ENCODE peak calls at places on chromosomes 12 and 14, in seven cellular contexts. E, T, K, B, A, S and O are unnamed samples.

GRCh38 chr12:42104087-42104486 is 40.6 kb downstream of the GXYLT1 start:
- DNase-seq in E (no peak), T (no peak), K (no peak), B (no peak), A (no peak), S (peak), O (no peak)

GRCh38 chr14:24473211-24473610 is 30.6 kb upstream of the SDR39U1 start:
- DNase-seq in E (no peak), T (no peak), K (no peak), B (no peak), A (no peak), S (no peak), O (no peak)

GRCh38 chr14:58942516-58942915 is 246.0 kb upstream of the DAAM1 start:
- DNase-seq in E (peak), T (no peak), K (no peak), B (no peak), A (no peak), S (no peak), O (peak)

GRCh38 chr14:53128303-53128702 is 24.8 kb downstream of the DDHD1 start:
- DNase-seq in E (no peak), T (no peak), K (no peak), B (no peak), A (no peak), S (no peak), O (no peak)

GRCh38 chr12:113850309-113851056 is 115.6 kb downstream of the RBM19 start:
- DNase-seq in E (no peak), T (no peak), K (no peak), B (no peak), A (no peak), S (peak), O (no peak)

GRCh38 chr12:10128687-10129086 is 1.3 kb downstream of the CLEC7A start:
- DNase-seq in E (no peak), T (no peak), K (no peak), B (no peak), A (no peak), S (no peak), O (no peak)

GRCh38 chr12:131620520-131620919 is 90.4 kb upstream of the SFSWAP start:
- DNase-seq in E (no peak), T (no peak), K (no peak), B (peak), A (no peak), S (no peak), O (no peak)

GRCh38 chr12:82817368-82817767 is 130.7 kb downstream of the TMTC2 start:
- DNase-seq in E (peak), T (no peak), K (no peak), B (no peak), A (peak), S (no peak), O (no peak)

GRCh38 chr12:34294137-34294536 is 271.8 kb downstream of the ALG10 start:
- DNase-seq in E (no peak), T (no peak), K (no peak), B (no peak), A (no peak), S (no peak), O (no peak)

GRCh38 chr12:115489253-115489652 is 788.2 kb downstream of the MED13L start:
- DNase-seq in E (no peak), T (no peak), K (no peak), B (no peak), A (no peak), S (no peak), O (no peak)

GRCh38 chr12:50099302-50100008 is 4.4 kb upstream of the GPD1 start:
- DNase-seq in E (peak), T (peak), K (no peak), B (no peak), A (no peak), S (peak), O (peak)

GRCh38 chr14:33691907-33692306 is 259.0 kb downstream of the EGLN3 start:
- DNase-seq in E (no peak), T (no peak), K (no peak), B (no peak), A (no peak), S (no peak), O (no peak)

GRCh38 chr12:96606646-96607045 is 117.3 kb downstream of the CFAP54 start:
- DNase-seq in E (no peak), T (no peak), K (no peak), B (no peak), A (no peak), S (no peak), O (no peak)

GRCh38 chr14:78933948-78934524 is 763.9 kb downstream of the NRXN3 start:
- DNase-seq in E (peak), T (no peak), K (peak), B (no peak), A (no peak), S (peak), O (peak)

GRCh38 chr14:56686416-56686815 is 106.8 kb downstream of the TMEM260 start:
- DNase-seq in E (no peak), T (peak), K (peak), B (peak), A (no peak), S (no peak), O (no peak)

GRCh38 chr12:8612629-8613028 is at the start of gene AICDA:
- DNase-seq in E (no peak), T (no peak), K (no peak), B (no peak), A (no peak), S (no peak), O (no peak)

GRCh38 chr12:8603858-8604257 is 8.8 kb downstream of the AICDA start:
- DNase-seq in E (no peak), T (no peak), K (no peak), B (peak), A (no peak), S (no peak), O (no peak)

GRCh38 chr12:8605057-8605456 is 7.6 kb downstream of the AICDA start:
- DNase-seq in E (no peak), T (no peak), K (no peak), B (peak), A (no peak), S (no peak), O (no peak)

GRCh38 chr12:8609061-8609570 is 3.5 kb downstream of the AICDA start:
- DNase-seq in E (peak), T (no peak), K (peak), B (peak), A (no peak), S (peak), O (peak)
- TF ChIP-seq CTCF in E (peak), T (peak), K (peak), B (peak), A (peak), S (peak), O (peak)

GRCh38 chr12:68319988-68320623 is 12.1 kb downstream of the MDM1 start:
- DNase-seq in E (peak), T (no peak), K (no peak), B (no peak), A (peak), S (peak), O (peak)

GRCh38 chr12:68317047-68317667 is 15.0 kb downstream of the MDM1 start:
- DNase-seq in E (peak), T (no peak), K (peak), B (no peak), A (no peak), S (peak), O (peak)

GRCh38 chr12:68324531-68324930 is 7.6 kb downstream of the MDM1 start:
- DNase-seq in E (no peak), T (no peak), K (no peak), B (no peak), A (no peak), S (no peak), O (no peak)

GRCh38 chr12:68326720-68327119 is 5.4 kb downstream of the MDM1 start:
- DNase-seq in E (no peak), T (no peak), K (no peak), B (no peak), A (no peak), S (no peak), O (no peak)

DNA sequence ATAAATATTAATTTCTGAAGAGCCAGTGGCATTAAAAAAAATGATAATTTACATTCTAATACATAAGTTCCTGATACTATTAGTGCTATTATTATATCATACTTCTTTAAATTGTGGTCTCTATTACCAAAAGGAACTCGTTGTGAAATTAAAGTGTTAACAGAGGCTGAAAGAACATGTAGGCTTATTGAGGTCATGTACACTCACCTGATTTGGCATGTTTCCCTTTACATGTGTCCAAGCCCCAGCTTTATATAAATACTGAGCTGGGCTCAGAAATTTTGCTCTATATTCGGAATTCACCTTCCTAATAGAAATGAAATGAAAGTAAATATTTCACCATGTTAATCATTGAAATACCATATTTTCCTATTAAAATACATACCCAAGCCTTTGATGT is 11.0 kb downstream of the MDM1 start:
- DNase-seq in E (no peak), T (no peak), K (no peak), B (no peak), A (no peak), S (no peak), O (no peak)
- TF ChIP-seq CTCF in E (no peak), T (no peak), K (no peak), B (no peak), A (no peak), S (no peak), O (no peak)

DNA sequence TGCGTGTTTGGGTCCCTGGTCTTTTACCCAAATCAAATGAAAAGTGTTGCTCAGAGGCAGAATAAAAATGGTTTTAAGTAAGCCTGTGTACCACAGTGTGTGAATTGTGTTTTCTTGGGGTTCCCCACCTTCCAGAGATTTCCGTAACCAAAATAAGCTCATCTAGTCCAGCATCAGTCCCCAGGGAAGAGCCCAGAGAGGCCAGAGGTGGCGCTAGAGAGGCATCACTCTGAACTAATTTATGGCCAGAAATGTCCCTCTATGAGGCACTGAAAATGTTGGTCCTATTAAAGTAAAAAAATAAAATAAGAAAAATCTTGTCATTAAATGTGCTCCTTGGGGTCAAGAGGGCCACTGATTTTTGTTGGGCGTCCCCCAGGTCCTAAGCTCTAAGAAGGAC is 24.9 kb upstream of the PRKAB1 start:
- DNase-seq in E (no peak), T (no peak), K (peak), B (peak), A (no peak), S (no peak), O (no peak)
- TF ChIP-seq CTCF in E (no peak), T (no peak), K (peak), B (peak), A (no peak), S (peak), O (peak)

DNA sequence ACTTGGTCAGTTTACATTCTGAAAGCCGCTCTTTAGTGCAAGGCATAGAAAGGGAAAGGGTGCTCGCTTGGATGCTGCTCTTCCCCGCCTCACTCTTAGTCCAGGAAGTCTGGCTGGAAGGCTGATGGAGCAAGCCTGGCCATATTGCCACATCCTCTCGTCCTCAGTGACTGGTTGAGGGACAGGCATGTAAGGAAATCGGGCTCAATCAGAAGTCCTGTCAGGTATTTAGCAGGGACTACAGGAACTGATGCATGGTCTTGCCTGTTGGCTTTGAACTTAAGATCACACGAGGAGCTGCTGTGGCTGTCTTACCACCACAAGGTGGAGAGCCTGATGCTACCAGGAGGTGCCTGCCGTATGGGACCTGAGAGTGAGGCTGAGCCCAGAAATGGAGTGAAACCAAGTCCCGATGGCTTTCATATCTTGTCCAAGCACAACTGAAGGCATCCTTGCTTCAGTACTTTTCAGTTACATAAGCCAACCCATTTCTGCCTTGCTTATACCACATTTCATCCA is 10.7 kb upstream of the C12orf75 start:
- DNase-seq in E (no peak), T (no peak), K (no peak), B (peak), A (no peak), S (no peak), O (no peak)
- TF ChIP-seq CTCF in E (no peak), T (no peak), K (no peak), B (peak), A (no peak), S (no peak), O (peak)

GRCh38 chr12:93144109-93144508 is 215.0 kb upstream of the EEA1 start:
- DNase-seq in E (peak), T (no peak), K (no peak), B (no peak), A (no peak), S (no peak), O (peak)
- TF ChIP-seq CTCF in E (no peak), T (no peak), K (no peak), B (no peak), A (no peak), S (no peak), O (no peak)